ENCODE peak calls at places on chromosome 11, in eight cellular contexts. One of them, this sample, is unnamed.

GRCh38 chr11:1453611-1454386 is 32.8 kb downstream of the MOB2 start:
- DNase-seq in erythroblast: peak
- DNase-seq in CD4-positive, CD25-positive, alpha-beta regulatory T cell: peak
- DNase-seq in stimulated activated naive CD4-positive, alpha-beta T cell treated with Interleukin-2 at 50 U/mL for 16 hours: no peak
- DNase-seq in SW480: no peak
- DNase-seq in activated T-helper 9 cell treated with anti-CD3 and anti-CD28 coated beads, Interleukin-2, amount 50 U/mL, for 16 hours: no peak
- DNase-seq in tibial nerve: no peak
- DNase-seq in NCI-H510A treated with DMSO at 0.1 percent for 48 hours: peak
- DNase-seq in this sample: peak

GRCh38 chr11:79237676-79238075 is 203.2 kb downstream of the TENM4 start:
- DNase-seq in SW480: no peak
- DNase-seq in erythroblast: no peak
- DNase-seq in activated T-helper 9 cell treated with anti-CD3 and anti-CD28 coated beads, Interleukin-2, amount 50 U/mL, for 16 hours: no peak
- DNase-seq in CD4-positive, CD25-positive, alpha-beta regulatory T cell: no peak
- DNase-seq in stimulated activated naive CD4-positive, alpha-beta T cell treated with Interleukin-2 at 50 U/mL for 16 hours: no peak
- DNase-seq in tibial nerve: no peak
- DNase-seq in NCI-H510A treated with DMSO at 0.1 percent for 48 hours: no peak
- DNase-seq in this sample: no peak

GRCh38 chr11:44133335-44133946 is 38.0 kb downstream of the EXT2 start:
- DNase-seq in erythroblast: peak
- DNase-seq in CD4-positive, CD25-positive, alpha-beta regulatory T cell: no peak
- DNase-seq in SW480: peak
- DNase-seq in stimulated activated naive CD4-positive, alpha-beta T cell treated with Interleukin-2 at 50 U/mL for 16 hours: no peak
- DNase-seq in activated T-helper 9 cell treated with anti-CD3 and anti-CD28 coated beads, Interleukin-2, amount 50 U/mL, for 16 hours: no peak
- DNase-seq in tibial nerve: peak
- DNase-seq in NCI-H510A treated with DMSO at 0.1 percent for 48 hours: peak
- DNase-seq in this sample: peak

GRCh38 chr11:47641585-47642098 is 717 bp downstream of the MTCH2 start:
- DNase-seq in stimulated activated naive CD4-positive, alpha-beta T cell treated with Interleukin-2 at 50 U/mL for 16 hours: no peak
- DNase-seq in CD4-positive, CD25-positive, alpha-beta regulatory T cell: no peak
- DNase-seq in erythroblast: peak
- DNase-seq in activated T-helper 9 cell treated with anti-CD3 and anti-CD28 coated beads, Interleukin-2, amount 50 U/mL, for 16 hours: no peak
- DNase-seq in tibial nerve: peak
- DNase-seq in NCI-H510A treated with DMSO at 0.1 percent for 48 hours: no peak
- DNase-seq in SW480: peak
- DNase-seq in this sample: peak

GRCh38 chr11:19187101-19187500 is 14.7 kb downstream of the CSRP3 start:
- DNase-seq in activated T-helper 9 cell treated with anti-CD3 and anti-CD28 coated beads, Interleukin-2, amount 50 U/mL, for 16 hours: no peak
- DNase-seq in stimulated activated naive CD4-positive, alpha-beta T cell treated with Interleukin-2 at 50 U/mL for 16 hours: no peak
- DNase-seq in erythroblast: no peak
- DNase-seq in NCI-H510A treated with DMSO at 0.1 percent for 48 hours: no peak
- DNase-seq in CD4-positive, CD25-positive, alpha-beta regulatory T cell: no peak
- DNase-seq in tibial nerve: no peak
- DNase-seq in SW480: no peak
- DNase-seq in this sample: no peak

GRCh38 chr11:38089728-38090127 is 1491.7 kb upstream of the RAG2 start:
- DNase-seq in tibial nerve: no peak
- DNase-seq in stimulated activated naive CD4-positive, alpha-beta T cell treated with Interleukin-2 at 50 U/mL for 16 hours: no peak
- DNase-seq in SW480: no peak
- DNase-seq in CD4-positive, CD25-positive, alpha-beta regulatory T cell: no peak
- DNase-seq in erythroblast: no peak
- DNase-seq in activated T-helper 9 cell treated with anti-CD3 and anti-CD28 coated beads, Interleukin-2, amount 50 U/mL, for 16 hours: no peak
- DNase-seq in NCI-H510A treated with DMSO at 0.1 percent for 48 hours: no peak
- DNase-seq in this sample: no peak

GRCh38 chr11:78767409-78767932 is 192.8 kb upstream of the NARS2 start:
- DNase-seq in CD4-positive, CD25-positive, alpha-beta regulatory T cell: no peak
- DNase-seq in stimulated activated naive CD4-positive, alpha-beta T cell treated with Interleukin-2 at 50 U/mL for 16 hours: no peak
- DNase-seq in tibial nerve: no peak
- DNase-seq in activated T-helper 9 cell treated with anti-CD3 and anti-CD28 coated beads, Interleukin-2, amount 50 U/mL, for 16 hours: no peak
- DNase-seq in NCI-H510A treated with DMSO at 0.1 percent for 48 hours: no peak
- DNase-seq in erythroblast: no peak
- DNase-seq in SW480: no peak
- DNase-seq in this sample: no peak

GRCh38 chr11:22779850-22780249 is 49.8 kb downstream of the SVIP start:
- DNase-seq in NCI-H510A treated with DMSO at 0.1 percent for 48 hours: no peak
- DNase-seq in CD4-positive, CD25-positive, alpha-beta regulatory T cell: no peak
- DNase-seq in activated T-helper 9 cell treated with anti-CD3 and anti-CD28 coated beads, Interleukin-2, amount 50 U/mL, for 16 hours: no peak
- DNase-seq in SW480: no peak
- DNase-seq in tibial nerve: no peak
- DNase-seq in erythroblast: no peak
- DNase-seq in stimulated activated naive CD4-positive, alpha-beta T cell treated with Interleukin-2 at 50 U/mL for 16 hours: no peak
- DNase-seq in this sample: no peak

GRCh38 chr11:75705541-75705940 is 12.1 kb upstream of the MOGAT2 start:
- DNase-seq in activated T-helper 9 cell treated with anti-CD3 and anti-CD28 coated beads, Interleukin-2, amount 50 U/mL, for 16 hours: no peak
- DNase-seq in tibial nerve: no peak
- DNase-seq in SW480: no peak
- DNase-seq in erythroblast: no peak
- DNase-seq in CD4-positive, CD25-positive, alpha-beta regulatory T cell: no peak
- DNase-seq in NCI-H510A treated with DMSO at 0.1 percent for 48 hours: no peak
- DNase-seq in stimulated activated naive CD4-positive, alpha-beta T cell treated with Interleukin-2 at 50 U/mL for 16 hours: no peak
- DNase-seq in this sample: no peak

GRCh38 chr11:61814242-61814957 is 2.4 kb downstream of the FADS1 start:
- DNase-seq in SW480: peak
- DNase-seq in NCI-H510A treated with DMSO at 0.1 percent for 48 hours: no peak
- DNase-seq in CD4-positive, CD25-positive, alpha-beta regulatory T cell: no peak
- DNase-seq in tibial nerve: peak
- DNase-seq in erythroblast: peak
- DNase-seq in activated T-helper 9 cell treated with anti-CD3 and anti-CD28 coated beads, Interleukin-2, amount 50 U/mL, for 16 hours: no peak
- DNase-seq in stimulated activated naive CD4-positive, alpha-beta T cell treated with Interleukin-2 at 50 U/mL for 16 hours: no peak
- DNase-seq in this sample: peak

GRCh38 chr11:67629386-67630229 is at the start of gene NUDT8:
- DNase-seq in SW480: peak
- DNase-seq in erythroblast: peak
- DNase-seq in CD4-positive, CD25-positive, alpha-beta regulatory T cell: peak
- DNase-seq in NCI-H510A treated with DMSO at 0.1 percent for 48 hours: peak
- DNase-seq in stimulated activated naive CD4-positive, alpha-beta T cell treated with Interleukin-2 at 50 U/mL for 16 hours: peak
- DNase-seq in activated T-helper 9 cell treated with anti-CD3 and anti-CD28 coated beads, Interleukin-2, amount 50 U/mL, for 16 hours: peak
- DNase-seq in tibial nerve: peak
- DNase-seq in this sample: peak

GRCh38 chr11:63558459-63559157 is 4.6 kb downstream of the PLAAT2 start:
- DNase-seq in NCI-H510A treated with DMSO at 0.1 percent for 48 hours: no peak
- DNase-seq in SW480: no peak
- DNase-seq in tibial nerve: no peak
- DNase-seq in stimulated activated naive CD4-positive, alpha-beta T cell treated with Interleukin-2 at 50 U/mL for 16 hours: no peak
- DNase-seq in CD4-positive, CD25-positive, alpha-beta regulatory T cell: no peak
- DNase-seq in erythroblast: no peak
- DNase-seq in activated T-helper 9 cell treated with anti-CD3 and anti-CD28 coated beads, Interleukin-2, amount 50 U/mL, for 16 hours: no peak
- DNase-seq in this sample: no peak

GRCh38 chr11:6682591-6682935 is 577 bp downstream of the MRPL17 start:
- DNase-seq in SW480: no peak
- DNase-seq in activated T-helper 9 cell treated with anti-CD3 and anti-CD28 coated beads, Interleukin-2, amount 50 U/mL, for 16 hours: no peak
- DNase-seq in tibial nerve: peak
- DNase-seq in NCI-H510A treated with DMSO at 0.1 percent for 48 hours: no peak
- DNase-seq in CD4-positive, CD25-positive, alpha-beta regulatory T cell: no peak
- DNase-seq in stimulated activated naive CD4-positive, alpha-beta T cell treated with Interleukin-2 at 50 U/mL for 16 hours: no peak
- DNase-seq in erythroblast: no peak
- DNase-seq in this sample: no peak

GRCh38 chr11:130652671-130653335 is 204.4 kb downstream of the ADAMTS15 start:
- DNase-seq in NCI-H510A treated with DMSO at 0.1 percent for 48 hours: no peak
- DNase-seq in erythroblast: no peak
- DNase-seq in CD4-positive, CD25-positive, alpha-beta regulatory T cell: no peak
- DNase-seq in activated T-helper 9 cell treated with anti-CD3 and anti-CD28 coated beads, Interleukin-2, amount 50 U/mL, for 16 hours: no peak
- DNase-seq in stimulated activated naive CD4-positive, alpha-beta T cell treated with Interleukin-2 at 50 U/mL for 16 hours: no peak
- DNase-seq in tibial nerve: peak
- DNase-seq in SW480: peak
- DNase-seq in this sample: no peak

GRCh38 chr11:16547879-16548278 is 190.6 kb upstream of the C11orf58 start:
- DNase-seq in activated T-helper 9 cell treated with anti-CD3 and anti-CD28 coated beads, Interleukin-2, amount 50 U/mL, for 16 hours: no peak
- DNase-seq in CD4-positive, CD25-positive, alpha-beta regulatory T cell: no peak
- DNase-seq in SW480: no peak
- DNase-seq in erythroblast: no peak
- DNase-seq in tibial nerve: no peak
- DNase-seq in stimulated activated naive CD4-positive, alpha-beta T cell treated with Interleukin-2 at 50 U/mL for 16 hours: no peak
- DNase-seq in NCI-H510A treated with DMSO at 0.1 percent for 48 hours: no peak
- DNase-seq in this sample: no peak

GRCh38 chr11:16612801-16613400 is 125.5 kb upstream of the C11orf58 start:
- DNase-seq in stimulated activated naive CD4-positive, alpha-beta T cell treated with Interleukin-2 at 50 U/mL for 16 hours: no peak
- DNase-seq in erythroblast: no peak
- DNase-seq in NCI-H510A treated with DMSO at 0.1 percent for 48 hours: peak
- DNase-seq in CD4-positive, CD25-positive, alpha-beta regulatory T cell: no peak
- DNase-seq in tibial nerve: peak
- DNase-seq in activated T-helper 9 cell treated with anti-CD3 and anti-CD28 coated beads, Interleukin-2, amount 50 U/mL, for 16 hours: no peak
- DNase-seq in SW480: peak
- DNase-seq in this sample: no peak

GRCh38 chr11:102761646-102762238 is 18.7 kb downstream of the MMP10 start:
- DNase-seq in CD4-positive, CD25-positive, alpha-beta regulatory T cell: no peak
- DNase-seq in tibial nerve: no peak
- DNase-seq in activated T-helper 9 cell treated with anti-CD3 and anti-CD28 coated beads, Interleukin-2, amount 50 U/mL, for 16 hours: no peak
- DNase-seq in stimulated activated naive CD4-positive, alpha-beta T cell treated with Interleukin-2 at 50 U/mL for 16 hours: no peak
- DNase-seq in SW480: no peak
- DNase-seq in erythroblast: no peak
- DNase-seq in NCI-H510A treated with DMSO at 0.1 percent for 48 hours: no peak
- DNase-seq in this sample: no peak

GRCh38 chr11:123214396-123214795 is 19.3 kb upstream of the CLMP start:
- DNase-seq in SW480: no peak
- DNase-seq in tibial nerve: no peak
- DNase-seq in erythroblast: no peak
- DNase-seq in CD4-positive, CD25-positive, alpha-beta regulatory T cell: no peak
- DNase-seq in activated T-helper 9 cell treated with anti-CD3 and anti-CD28 coated beads, Interleukin-2, amount 50 U/mL, for 16 hours: no peak
- DNase-seq in NCI-H510A treated with DMSO at 0.1 percent for 48 hours: no peak
- DNase-seq in stimulated activated naive CD4-positive, alpha-beta T cell treated with Interleukin-2 at 50 U/mL for 16 hours: no peak
- DNase-seq in this sample: no peak

GRCh38 chr11:90148900-90149299 is 14.4 kb downstream of the NAALAD2 start:
- DNase-seq in tibial nerve: no peak
- DNase-seq in SW480: no peak
- DNase-seq in NCI-H510A treated with DMSO at 0.1 percent for 48 hours: no peak
- DNase-seq in activated T-helper 9 cell treated with anti-CD3 and anti-CD28 coated beads, Interleukin-2, amount 50 U/mL, for 16 hours: no peak
- DNase-seq in erythroblast: no peak
- DNase-seq in stimulated activated naive CD4-positive, alpha-beta T cell treated with Interleukin-2 at 50 U/mL for 16 hours: no peak
- DNase-seq in CD4-positive, CD25-positive, alpha-beta regulatory T cell: no peak
- DNase-seq in this sample: no peak

GRCh38 chr11:125886997-125887372 is 483 bp upstream of the HYLS1 start:
- DNase-seq in tibial nerve: peak
- DNase-seq in erythroblast: peak
- DNase-seq in SW480: no peak
- DNase-seq in NCI-H510A treated with DMSO at 0.1 percent for 48 hours: no peak
- DNase-seq in CD4-positive, CD25-positive, alpha-beta regulatory T cell: peak
- DNase-seq in stimulated activated naive CD4-positive, alpha-beta T cell treated with Interleukin-2 at 50 U/mL for 16 hours: peak
- DNase-seq in activated T-helper 9 cell treated with anti-CD3 and anti-CD28 coated beads, Interleukin-2, amount 50 U/mL, for 16 hours: no peak
- DNase-seq in this sample: peak

GRCh38 chr11:96741068-96741467 is 351.3 kb downstream of the JRKL start:
- DNase-seq in SW480: no peak
- DNase-seq in activated T-helper 9 cell treated with anti-CD3 and anti-CD28 coated beads, Interleukin-2, amount 50 U/mL, for 16 hours: no peak
- DNase-seq in erythroblast: no peak
- DNase-seq in stimulated activated naive CD4-positive, alpha-beta T cell treated with Interleukin-2 at 50 U/mL for 16 hours: no peak
- DNase-seq in tibial nerve: no peak
- DNase-seq in CD4-positive, CD25-positive, alpha-beta regulatory T cell: no peak
- DNase-seq in NCI-H510A treated with DMSO at 0.1 percent for 48 hours: no peak
- DNase-seq in this sample: no peak

GRCh38 chr11:62508336-62509058 is 38.1 kb downstream of the AHNAK start:
- DNase-seq in erythroblast: peak
- DNase-seq in NCI-H510A treated with DMSO at 0.1 percent for 48 hours: peak
- DNase-seq in SW480: peak
- DNase-seq in tibial nerve: peak
- DNase-seq in stimulated activated naive CD4-positive, alpha-beta T cell treated with Interleukin-2 at 50 U/mL for 16 hours: no peak
- DNase-seq in activated T-helper 9 cell treated with anti-CD3 and anti-CD28 coated beads, Interleukin-2, amount 50 U/mL, for 16 hours: no peak
- DNase-seq in CD4-positive, CD25-positive, alpha-beta regulatory T cell: no peak
- DNase-seq in this sample: peak

GRCh38 chr11:60334005-60334620 is 7.1 kb downstream of the MS4A6E start:
- DNase-seq in erythroblast: peak
- DNase-seq in activated T-helper 9 cell treated with anti-CD3 and anti-CD28 coated beads, Interleukin-2, amount 50 U/mL, for 16 hours: peak
- DNase-seq in stimulated activated naive CD4-positive, alpha-beta T cell treated with Interleukin-2 at 50 U/mL for 16 hours: peak
- DNase-seq in tibial nerve: peak
- DNase-seq in SW480: peak
- DNase-seq in CD4-positive, CD25-positive, alpha-beta regulatory T cell: peak
- DNase-seq in NCI-H510A treated with DMSO at 0.1 percent for 48 hours: peak
- DNase-seq in this sample: peak

GRCh38 chr11:64859542-64860414 is 15.3 kb upstream of the CDC42BPG start:
- DNase-seq in stimulated activated naive CD4-positive, alpha-beta T cell treated with Interleukin-2 at 50 U/mL for 16 hours: peak
- DNase-seq in SW480: no peak
- DNase-seq in activated T-helper 9 cell treated with anti-CD3 and anti-CD28 coated beads, Interleukin-2, amount 50 U/mL, for 16 hours: no peak
- DNase-seq in NCI-H510A treated with DMSO at 0.1 percent for 48 hours: no peak
- DNase-seq in tibial nerve: no peak
- DNase-seq in CD4-positive, CD25-positive, alpha-beta regulatory T cell: peak
- DNase-seq in erythroblast: no peak
- DNase-seq in this sample: no peak

GRCh38 chr11:118059231-118059940 is 17.5 kb upstream of the TMPRSS4 start:
- DNase-seq in SW480: no peak
- DNase-seq in erythroblast: no peak
- DNase-seq in CD4-positive, CD25-positive, alpha-beta regulatory T cell: no peak
- DNase-seq in stimulated activated naive CD4-positive, alpha-beta T cell treated with Interleukin-2 at 50 U/mL for 16 hours: no peak
- DNase-seq in tibial nerve: no peak
- DNase-seq in activated T-helper 9 cell treated with anti-CD3 and anti-CD28 coated beads, Interleukin-2, amount 50 U/mL, for 16 hours: no peak
- DNase-seq in NCI-H510A treated with DMSO at 0.1 percent for 48 hours: no peak
- DNase-seq in this sample: no peak

GRCh38 chr11:43935131-43935979 is 7.1 kb upstream of the C11orf96 start:
- DNase-seq in SW480: no peak
- DNase-seq in tibial nerve: no peak
- DNase-seq in stimulated activated naive CD4-positive, alpha-beta T cell treated with Interleukin-2 at 50 U/mL for 16 hours: no peak
- DNase-seq in CD4-positive, CD25-positive, alpha-beta regulatory T cell: no peak
- DNase-seq in activated T-helper 9 cell treated with anti-CD3 and anti-CD28 coated beads, Interleukin-2, amount 50 U/mL, for 16 hours: no peak
- DNase-seq in erythroblast: no peak
- DNase-seq in NCI-H510A treated with DMSO at 0.1 percent for 48 hours: no peak
- DNase-seq in this sample: no peak

GRCh38 chr11:70091651-70092050 is 13.5 kb downstream of the ANO1 start:
- DNase-seq in tibial nerve: no peak
- DNase-seq in stimulated activated naive CD4-positive, alpha-beta T cell treated with Interleukin-2 at 50 U/mL for 16 hours: no peak
- DNase-seq in activated T-helper 9 cell treated with anti-CD3 and anti-CD28 coated beads, Interleukin-2, amount 50 U/mL, for 16 hours: no peak
- DNase-seq in SW480: no peak
- DNase-seq in NCI-H510A treated with DMSO at 0.1 percent for 48 hours: no peak
- DNase-seq in erythroblast: no peak
- DNase-seq in CD4-positive, CD25-positive, alpha-beta regulatory T cell: no peak
- DNase-seq in this sample: no peak

GRCh38 chr11:93512073-93512475 is 31.1 kb downstream of the SMCO4 start:
- DNase-seq in activated T-helper 9 cell treated with anti-CD3 and anti-CD28 coated beads, Interleukin-2, amount 50 U/mL, for 16 hours: no peak
- DNase-seq in NCI-H510A treated with DMSO at 0.1 percent for 48 hours: no peak
- DNase-seq in CD4-positive, CD25-positive, alpha-beta regulatory T cell: no peak
- DNase-seq in stimulated activated naive CD4-positive, alpha-beta T cell treated with Interleukin-2 at 50 U/mL for 16 hours: no peak
- DNase-seq in SW480: no peak
- DNase-seq in erythroblast: no peak
- DNase-seq in tibial nerve: no peak
- DNase-seq in this sample: no peak

GRCh38 chr11:76695133-76695532 is 24.6 kb upstream of the LRRC32 start:
- DNase-seq in tibial nerve: no peak
- DNase-seq in activated T-helper 9 cell treated with anti-CD3 and anti-CD28 coated beads, Interleukin-2, amount 50 U/mL, for 16 hours: no peak
- DNase-seq in CD4-positive, CD25-positive, alpha-beta regulatory T cell: no peak
- DNase-seq in NCI-H510A treated with DMSO at 0.1 percent for 48 hours: no peak
- DNase-seq in erythroblast: peak
- DNase-seq in stimulated activated naive CD4-positive, alpha-beta T cell treated with Interleukin-2 at 50 U/mL for 16 hours: no peak
- DNase-seq in SW480: no peak
- DNase-seq in this sample: peak

GRCh38 chr11:71183878-71184277 is 68.5 kb downstream of the SHANK2 start:
- DNase-seq in CD4-positive, CD25-positive, alpha-beta regulatory T cell: no peak
- DNase-seq in erythroblast: no peak
- DNase-seq in activated T-helper 9 cell treated with anti-CD3 and anti-CD28 coated beads, Interleukin-2, amount 50 U/mL, for 16 hours: no peak
- DNase-seq in NCI-H510A treated with DMSO at 0.1 percent for 48 hours: peak
- DNase-seq in tibial nerve: no peak
- DNase-seq in SW480: no peak
- DNase-seq in stimulated activated naive CD4-positive, alpha-beta T cell treated with Interleukin-2 at 50 U/mL for 16 hours: no peak
- DNase-seq in this sample: no peak

GRCh38 chr11:64008283-64008931 is 22.2 kb downstream of the OTUB1 start:
- DNase-seq in tibial nerve: no peak
- DNase-seq in SW480: no peak
- DNase-seq in erythroblast: no peak
- DNase-seq in NCI-H510A treated with DMSO at 0.1 percent for 48 hours: no peak
- DNase-seq in activated T-helper 9 cell treated with anti-CD3 and anti-CD28 coated beads, Interleukin-2, amount 50 U/mL, for 16 hours: no peak
- DNase-seq in CD4-positive, CD25-positive, alpha-beta regulatory T cell: no peak
- DNase-seq in stimulated activated naive CD4-positive, alpha-beta T cell treated with Interleukin-2 at 50 U/mL for 16 hours: no peak
- DNase-seq in this sample: no peak